ENCODE peak calls at places on chromosomes 6 and 20, in six cellular contexts. A is lung; L is CD8-positive, alpha-beta memory T cell; Z is heart left ventricle; D is iPS DF 6.9; R is body of pancreas. C is an unnamed sample.

GRCh38 chr20:24873015-24873620 is 76.0 kb upstream of the CST7 start:
- DNase-seq in A (peak), L (no peak), Z (no peak), R (no peak), D (no peak), C (no peak)

GRCh38 chr6:169810066-169810989 is 58.9 kb downstream of the ERMARD start:
- DNase-seq in L (no peak), D (peak), Z (no peak), R (no peak), A (peak), C (no peak)

GRCh38 chr20:34473262-34473883 is 42.8 kb upstream of the DYNLRB1 start:
- DNase-seq in A (no peak), D (peak), L (no peak), Z (peak), R (no peak), C (no peak)

GRCh38 chr20:40336034-40336433 is 353.0 kb downstream of the MAFB start:
- DNase-seq in R (no peak), A (no peak), L (no peak), D (no peak), Z (no peak), C (no peak)

GRCh38 chr6:37539706-37540352 is 40.1 kb upstream of the CCDC167 start:
- DNase-seq in A (no peak), Z (no peak), R (no peak), L (no peak), D (no peak), C (no peak)

GRCh38 chr20:35120012-35120701 is 27.0 kb downstream of the EDEM2 start:
- DNase-seq in A (no peak), D (no peak), R (no peak), Z (peak), L (no peak), C (no peak)

GRCh38 chr20:53930651-53931504 is 139.5 kb downstream of the BCAS1 start:
- DNase-seq in L (no peak), R (no peak), Z (no peak), A (no peak), D (no peak), C (no peak)

GRCh38 chr6:23728707-23729106 is 397.3 kb upstream of the NRSN1 start:
- DNase-seq in A (no peak), R (no peak), L (no peak), D (no peak), Z (no peak), C (peak)

GRCh38 chr20:64220891-64221527 is 34.5 kb upstream of the PCMTD2 start:
- DNase-seq in D (no peak), A (no peak), Z (no peak), L (no peak), R (no peak), C (no peak)

GRCh38 chr6:129486333-129486732 is 223.6 kb downstream of the ARHGAP18 start:
- DNase-seq in L (no peak), A (no peak), Z (no peak), D (no peak), R (no peak), C (no peak)

GRCh38 chr20:59743767-59744485 is 139.6 kb downstream of the PHACTR3 start:
- DNase-seq in L (no peak), A (no peak), Z (no peak), R (no peak), D (no peak), C (no peak)

GRCh38 chr20:9408422-9409300 is 105.7 kb upstream of the LAMP5 start:
- DNase-seq in Z (no peak), A (no peak), D (no peak), R (no peak), L (no peak), C (no peak)

GRCh38 chr6:62283828-62284411 is 2.1 kb downstream of the KHDRBS2 start:
- DNase-seq in R (no peak), A (no peak), Z (no peak), L (no peak), D (no peak), C (no peak)

GRCh38 chr6:86581833-86582232 is 355.5 kb upstream of the HTR1E start:
- DNase-seq in R (no peak), A (no peak), Z (no peak), L (no peak), D (no peak), C (no peak)

GRCh38 chr6:131597448-131597847 is 24.4 kb downstream of the ARG1 start:
- DNase-seq in A (no peak), Z (no peak), L (no peak), R (no peak), D (no peak), C (no peak)

GRCh38 chr20:62832212-62832922 is 15.5 kb downstream of the COL9A3 start:
- DNase-seq in Z (peak), L (no peak), D (no peak), A (peak), R (peak), C (peak)

GRCh38 chr20:63538204-63539091 is 1.3 kb upstream of the PTK6 start:
- DNase-seq in A (peak), Z (no peak), R (peak), D (no peak), L (peak), C (peak)

GRCh38 chr6:45432944-45433343 is 55.2 kb upstream of the SUPT3H start:
- DNase-seq in L (no peak), A (no peak), Z (no peak), D (no peak), R (no peak), C (no peak)

GRCh38 chr20:44217342-44218092 is 6.9 kb upstream of the OSER1 start:
- DNase-seq in L (peak), R (peak), A (peak), D (peak), Z (peak), C (peak)

GRCh38 chr6:87700729-87701675 is 1.0 kb downstream of the AKIRIN2 start:
- DNase-seq in D (no peak), A (peak), L (peak), Z (peak), R (peak), C (no peak)

GRCh38 chr6:53986165-53986720 is 125.0 kb upstream of the MLIP start:
- DNase-seq in A (no peak), R (peak), Z (no peak), D (peak), L (no peak), C (no peak)

GRCh38 chr20:8790442-8791074 is 278.3 kb upstream of the PLCB4 start:
- DNase-seq in A (no peak), L (no peak), Z (no peak), D (no peak), R (peak), C (peak)

GRCh38 chr6:33049323-33049722 is 24.1 kb downstream of the HLA-DPA1 start:
- DNase-seq in D (no peak), R (no peak), Z (no peak), L (no peak), A (no peak), C (no peak)

GRCh38 chr6:78131521-78131920 is 478.7 kb downstream of the MEI4 start:
- DNase-seq in D (no peak), R (no peak), L (no peak), Z (no peak), A (no peak), C (no peak)

GRCh38 chr20:48738094-48738398 is 89.8 kb downstream of the PREX1 start:
- DNase-seq in R (no peak), Z (no peak), L (no peak), A (no peak), D (no peak), C (no peak)

GRCh38 chr20:63941282-63942060 is 14.7 kb downstream of the UCKL1 start:
- DNase-seq in L (peak), D (no peak), Z (peak), A (peak), R (peak), C (peak)

GRCh38 chr20:49938173-49939163 is 2.3 kb downstream of the RNF114 start:
- DNase-seq in D (no peak), R (peak), A (no peak), L (no peak), Z (peak), C (peak)

GRCh38 chr20:2578430-2579192 is 42.2 kb downstream of the TMC2 start:
- DNase-seq in Z (no peak), D (no peak), L (no peak), R (no peak), A (peak), C (peak)

GRCh38 chr20:38245753-38246152 is 14.8 kb downstream of the KIAA1755 start:
- DNase-seq in D (no peak), A (no peak), L (no peak), Z (peak), R (no peak), C (no peak)

GRCh38 chr6:117986401-117986800 is 79.3 kb downstream of the SLC35F1 start:
- DNase-seq in R (no peak), Z (no peak), L (no peak), A (no peak), D (no peak), C (no peak)

GRCh38 chr6:138572200-138572875 is 73.0 kb upstream of the NHSL1 start:
- DNase-seq in L (no peak), R (peak), Z (peak), D (peak), A (peak), C (peak)

GRCh38 chr6:161168281-161168891 is 105.5 kb downstream of the AGPAT4 start:
- DNase-seq in R (no peak), A (no peak), L (no peak), D (no peak), Z (peak), C (no peak)

GRCh38 chr20:57133926-57134650 is 132.4 kb downstream of the BMP7 start:
- DNase-seq in A (no peak), Z (no peak), L (no peak), R (no peak), D (no peak), C (no peak)

GRCh38 chr20:22346716-22347115 is 237.7 kb downstream of the FOXA2 start:
- DNase-seq in R (no peak), A (no peak), Z (no peak), L (no peak), D (no peak), C (no peak)

GRCh38 chr20:25042531-25043498 is 15.1 kb downstream of the ACSS1 start:
- DNase-seq in A (peak), R (peak), L (peak), Z (peak), D (no peak), C (peak)

GRCh38 chr20:58214310-58214709 is 14.1 kb downstream of the ANKRD60 start:
- DNase-seq in D (no peak), Z (no peak), R (no peak), A (no peak), L (no peak), C (no peak)
- H3K27ac ChIP-seq in D (no peak), Z (no peak), R (no peak), A (no peak), L (no peak), C (no peak)

DNA sequence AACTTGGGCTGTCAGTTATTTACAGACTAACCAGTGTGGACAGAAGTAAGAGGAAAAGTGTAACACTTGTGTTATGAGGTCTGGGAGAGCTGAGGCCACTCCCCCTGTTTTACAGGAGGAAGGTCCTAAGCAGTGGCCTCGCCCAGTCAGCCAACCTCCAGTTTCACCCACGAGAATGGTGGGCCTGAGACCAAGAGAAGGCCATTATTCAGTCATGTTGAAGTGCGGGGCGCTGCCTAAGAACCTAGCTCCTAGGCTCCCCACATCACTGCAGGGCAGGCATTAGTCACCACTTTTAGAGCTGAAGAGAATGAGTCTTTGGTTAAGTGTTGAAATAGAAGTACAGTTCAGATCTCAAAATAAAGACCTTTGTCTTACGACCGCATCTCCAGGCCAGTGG is 27.9 kb downstream of the CDYL start:
- DNase-seq in R (no peak), Z (no peak), L (no peak), A (no peak), D (no peak), C (no peak)
- H3K27ac ChIP-seq in R (no peak), Z (no peak), L (no peak), A (no peak), D (no peak), C (no peak)

GRCh38 chr20:47332381-47333206 is 23.9 kb downstream of the ZMYND8 start:
- DNase-seq in Z (no peak), L (no peak), R (no peak), A (no peak), D (no peak), C (no peak)
- H3K27ac ChIP-seq in Z (no peak), L (no peak), R (peak), A (peak), D (no peak), C (peak)

GRCh38 chr6:70398783-70399730 is 14.3 kb upstream of the FAM135A start:
- DNase-seq in Z (peak), D (no peak), L (no peak), A (peak), R (peak), C (peak)

GRCh38 chr6:70394518-70395300 is 18.6 kb upstream of the FAM135A start:
- DNase-seq in A (peak), D (no peak), L (no peak), Z (no peak), R (peak), C (no peak)

GRCh38 chr6:70396796-70397729 is 16.2 kb upstream of the FAM135A start:
- DNase-seq in D (no peak), A (no peak), Z (no peak), R (peak), L (no peak), C (no peak)

GRCh38 chr6:70395301-70395672 is 18.0 kb upstream of the FAM135A start:
- DNase-seq in Z (no peak), L (no peak), A (no peak), R (no peak), D (no peak), C (no peak)

DNA sequence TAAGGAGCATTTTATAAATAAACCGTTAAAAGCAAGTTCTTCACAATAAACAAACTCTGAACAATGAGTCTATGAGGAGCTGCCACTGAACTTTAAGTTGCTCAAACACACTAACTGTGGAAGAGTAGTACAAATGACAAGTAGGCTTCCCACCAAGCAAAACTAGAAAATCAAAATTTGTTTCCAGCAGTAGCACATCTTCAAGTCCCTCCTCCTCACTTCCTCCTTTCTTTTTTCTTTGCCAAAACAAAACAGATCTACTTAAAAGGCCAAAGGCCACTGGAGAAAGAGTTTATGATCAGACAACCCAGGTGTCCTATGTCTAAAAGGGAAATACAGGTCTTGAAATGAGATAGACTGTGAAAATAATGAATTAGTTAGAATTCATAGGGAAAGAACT is 17.1 kb upstream of the FAM135A start:
- DNase-seq in L (no peak), D (no peak), R (no peak), Z (no peak), A (no peak), C (no peak)
- H3K27ac ChIP-seq in L (peak), D (no peak), R (peak), Z (no peak), A (no peak), C (no peak)

GRCh38 chr6:108574457-108575149 is 13.9 kb downstream of the FOXO3 start:
- DNase-seq in L (no peak), R (no peak), Z (peak), D (no peak), A (no peak), C (no peak)
- H3K27ac ChIP-seq in L (no peak), R (peak), Z (no peak), D (no peak), A (peak), C (no peak)

DNA sequence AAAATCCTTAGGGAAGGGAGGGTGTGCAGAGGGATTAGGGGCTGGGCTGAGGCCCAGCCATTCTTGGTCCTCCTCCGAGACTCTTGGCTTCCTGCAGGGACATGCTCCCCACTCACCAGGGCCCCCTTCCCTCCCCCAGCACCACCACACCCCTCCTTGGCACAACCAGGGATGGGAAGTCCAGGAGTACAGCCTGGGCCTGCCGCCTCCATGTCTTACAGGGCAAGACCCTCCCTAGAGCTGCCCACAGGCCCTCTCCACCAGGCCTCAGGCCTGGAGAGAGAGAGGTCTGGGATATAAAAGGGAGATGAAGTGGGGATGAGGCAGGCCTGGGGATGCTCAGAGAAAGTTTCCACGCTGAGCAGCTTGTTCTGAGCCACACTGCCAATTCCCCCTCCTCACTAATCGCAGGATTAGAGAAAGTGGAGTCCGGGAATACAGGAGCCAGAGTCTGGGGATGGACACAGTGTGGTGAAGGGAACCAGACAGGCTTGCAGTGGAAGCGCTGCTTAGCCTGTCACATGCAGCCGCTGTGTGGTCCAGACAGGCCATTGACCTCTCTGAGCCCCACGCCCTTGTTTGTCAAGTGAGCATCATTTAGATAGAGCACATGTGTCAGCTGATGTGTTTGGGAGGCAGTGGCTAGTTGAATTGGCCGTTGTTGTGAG is 105.5 kb downstream of the MRPL14 start:
- DNase-seq in R (no peak), Z (no peak), D (no peak), A (no peak), L (no peak), C (no peak)
- H3K27ac ChIP-seq in R (no peak), Z (no peak), D (no peak), A (no peak), L (no peak), C (peak)

GRCh38 chr20:36540551-36541211 is 638 bp upstream of the MYL9 start:
- DNase-seq in R (no peak), Z (no peak), D (no peak), L (no peak), A (no peak), C (no peak)

GRCh38 chr20:36541227-36542018 is at the start of gene MYL9:
- DNase-seq in R (peak), A (peak), D (no peak), Z (peak), L (no peak), C (peak)

GRCh38 chr20:36542516-36543186 is 1.3 kb downstream of the MYL9 start:
- DNase-seq in Z (no peak), D (no peak), L (no peak), A (no peak), R (no peak), C (no peak)

GRCh38 chr20:36542019-36542488 is 735 bp downstream of the MYL9 start:
- DNase-seq in R (no peak), A (no peak), Z (peak), L (no peak), D (no peak), C (no peak)

GRCh38 chr20:36538026-36538764 is 3.1 kb upstream of the MYL9 start:
- DNase-seq in A (no peak), Z (no peak), D (no peak), R (no peak), L (no peak), C (no peak)
- H3K27ac ChIP-seq in A (no peak), Z (peak), D (no peak), R (no peak), L (no peak), C (no peak)

DNA sequence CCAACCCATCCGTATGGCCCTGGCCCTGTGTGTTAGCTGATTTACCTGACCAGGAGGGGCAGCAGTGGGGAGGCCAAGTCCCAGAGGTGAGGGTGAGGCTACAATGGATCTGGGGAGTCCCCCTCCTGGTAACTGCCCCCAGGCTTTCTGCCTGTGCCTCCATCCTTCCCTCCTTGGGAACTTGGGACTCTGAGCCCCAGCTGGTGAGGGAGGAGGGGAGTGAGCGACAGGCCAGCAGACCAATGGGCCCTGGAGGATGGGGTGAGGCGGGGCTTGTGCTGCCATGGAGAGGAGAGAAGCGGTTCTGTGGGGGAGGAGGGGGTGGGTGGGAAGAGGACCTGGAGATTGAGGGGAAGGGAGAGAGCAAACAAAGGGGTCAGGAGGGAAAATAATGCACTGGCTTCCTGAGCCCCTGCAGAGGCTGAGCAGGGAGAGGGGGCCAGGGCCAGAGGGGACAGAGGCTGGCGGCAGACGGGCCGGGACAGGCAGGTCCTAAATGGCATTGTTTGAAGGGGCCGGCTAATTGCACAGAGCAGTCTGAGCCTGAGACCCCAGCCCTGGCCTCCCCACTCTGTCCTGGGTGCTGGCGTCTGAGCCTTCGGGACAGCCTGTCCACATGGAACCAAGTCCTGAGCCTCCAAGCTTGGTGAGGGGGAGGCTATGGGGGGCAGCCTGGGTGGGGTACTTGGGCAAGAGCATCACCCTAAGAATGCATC is 17.5 kb downstream of the DNMT3B start:
- DNase-seq in D (no peak), R (no peak), L (no peak), A (no peak), Z (no peak), C (no peak)
- H3K27ac ChIP-seq in D (no peak), R (no peak), L (no peak), A (no peak), Z (no peak), C (no peak)

GRCh38 chr20:13840093-13840465 is 55.3 kb downstream of the NDUFAF5 start:
- DNase-seq in R (no peak), Z (no peak), D (no peak), A (no peak), L (no peak), C (no peak)

GRCh38 chr20:13839421-13840092 is 54.7 kb downstream of the NDUFAF5 start:
- DNase-seq in A (no peak), R (no peak), L (no peak), D (no peak), Z (no peak), C (no peak)

GRCh38 chr20:13841206-13841605 is 56.4 kb downstream of the NDUFAF5 start:
- DNase-seq in Z (no peak), R (no peak), L (no peak), A (no peak), D (no peak), C (no peak)

GRCh38 chr20:13844296-13844695 is 59.5 kb downstream of the NDUFAF5 start:
- DNase-seq in D (no peak), L (no peak), Z (no peak), R (no peak), A (no peak), C (no peak)

DNA sequence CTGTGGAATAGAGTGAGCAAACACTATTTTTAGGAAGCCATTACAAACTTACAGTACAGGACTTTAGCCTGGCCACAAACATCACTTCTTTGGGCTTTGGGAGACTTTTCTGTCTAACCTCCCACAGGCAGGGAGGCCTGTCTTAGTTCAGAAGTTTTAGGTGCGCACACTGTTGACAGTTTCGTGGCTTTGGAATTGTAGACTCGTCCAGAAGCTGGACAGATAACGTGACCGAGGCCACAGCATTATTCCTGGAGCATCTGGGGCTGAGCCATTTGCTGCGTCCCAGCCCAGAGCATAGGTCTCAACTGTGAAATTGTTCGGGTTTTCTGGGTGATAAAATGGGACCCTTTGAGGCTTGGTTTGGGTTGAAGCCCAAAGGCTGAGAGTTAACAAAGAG is 53.8 kb downstream of the NDUFAF5 start:
- DNase-seq in L (no peak), D (no peak), Z (no peak), A (no peak), R (no peak), C (no peak)
- H3K27ac ChIP-seq in L (no peak), D (no peak), Z (no peak), A (no peak), R (no peak), C (no peak)